ENCODE peak calls at places on chromosomes 7 and 10, in five cellular contexts. H, A, J, R and B are unnamed samples.
A peak's percentile ranks its signal among the peaks of the same experiment; 100 is the strongest.

GRCh38 chr7:108497082-108497725 is 28.7 kb downstream of the PNPLA8 start:
- DNase-seq in A (no peak), R (no peak), H (peak; percentile 40), J (peak; percentile 59), B (peak; percentile 26)

GRCh38 chr7:15839415-15840100 is 153.1 kb upstream of the MEOX2 start:
- DNase-seq in R (peak; percentile 85), H (no peak), J (peak; percentile 21), A (no peak), B (no peak)

GRCh38 chr7:53993205-53993604 is 549.0 kb upstream of the VSTM2A start:
- DNase-seq in H (no peak), R (no peak), A (no peak), J (no peak), B (no peak)

GRCh38 chr7:73768661-73769480 is 1.2 kb downstream of the CLDN3 start:
- DNase-seq in J (no peak), R (no peak), A (no peak), H (no peak), B (no peak)

GRCh38 chr10:48274636-48275035 is at the start of gene FRMPD2:
- DNase-seq in J (peak; percentile 31), A (no peak), R (no peak), H (no peak), B (no peak)

GRCh38 chr7:112149734-112150133 is 56.5 kb downstream of the DOCK4 start:
- DNase-seq in J (no peak), R (no peak), H (no peak), A (no peak), B (no peak)

GRCh38 chr10:115936926-115937755 is 335.9 kb downstream of the GFRA1 start:
- DNase-seq in J (peak; percentile 51), A (no peak), R (no peak), H (no peak), B (no peak)

GRCh38 chr10:78664929-78665525 is 403.7 kb upstream of the ZMIZ1 start:
- DNase-seq in H (no peak), R (no peak), J (peak; percentile 27), A (no peak), B (no peak)

GRCh38 chr10:22252286-22252800 is 34.5 kb upstream of the EBLN1 start:
- DNase-seq in A (peak; percentile 67), R (peak; percentile 78), H (peak; percentile 79), J (no peak), B (peak; percentile 36)

GRCh38 chr7:42485171-42485838 is 248.3 kb upstream of the GLI3 start:
- DNase-seq in J (no peak), R (no peak), H (no peak), A (no peak), B (no peak)

GRCh38 chr7:24576171-24577052 is 3.2 kb downstream of the PALS2 start:
- DNase-seq in R (no peak), J (peak; percentile 67), H (no peak), A (no peak), B (no peak)

GRCh38 chr7:71650653-71651337 is 518.9 kb downstream of the GALNT17 start:
- DNase-seq in R (no peak), A (no peak), H (no peak), J (no peak), B (no peak)

GRCh38 chr7:17849504-17849903 is 90.8 kb downstream of the SNX13 start:
- DNase-seq in J (peak; percentile 34), R (no peak), H (no peak), A (no peak), B (no peak)

GRCh38 chr10:100828744-100829102 is 83.3 kb downstream of the PAX2 start:
- DNase-seq in R (no peak), H (peak; percentile 17), A (no peak), J (no peak), B (no peak)

GRCh38 chr10:48205918-48206317 is 68.6 kb downstream of the FRMPD2 start:
- DNase-seq in A (no peak), H (no peak), J (peak; percentile 51), R (no peak), B (no peak)

GRCh38 chr10:103659674-103660363 is 166.3 kb downstream of the NEURL1 start:
- DNase-seq in R (no peak), A (peak; percentile 69), H (peak; percentile 37), J (peak; percentile 92), B (peak; percentile 47)

GRCh38 chr10:109287858-109288257 is 635.5 kb downstream of the XPNPEP1 start:
- DNase-seq in R (no peak), J (no peak), H (no peak), A (no peak), B (no peak)

GRCh38 chr7:44980393-44981034 is 1.7 kb upstream of the MYO1G start:
- DNase-seq in J (no peak), H (peak; percentile 88), R (peak; percentile 56), A (peak; percentile 86), B (peak; percentile 73)

GRCh38 chr10:97761331-97761865 is 10.4 kb downstream of the SFRP5 start:
- DNase-seq in A (no peak), J (no peak), R (no peak), H (no peak), B (no peak)

GRCh38 chr10:75208177-75208576 is 2.4 kb upstream of the VDAC2 start:
- DNase-seq in R (no peak), J (peak; percentile 69), H (no peak), A (no peak), B (no peak)

GRCh38 chr10:133403359-133403758 is 9.4 kb downstream of the MTG1 start:
- DNase-seq in R (no peak), H (no peak), A (no peak), J (no peak), B (no peak)

GRCh38 chr10:14451341-14451740 is 120.6 kb upstream of the FRMD4A start:
- DNase-seq in J (no peak), A (no peak), R (no peak), H (no peak), B (no peak)

GRCh38 chr7:70679666-70680065 is 452.3 kb upstream of the GALNT17 start:
- DNase-seq in H (no peak), J (no peak), A (no peak), R (no peak), B (peak; percentile 35)

GRCh38 chr10:23155166-23155565 is 36.9 kb upstream of the PTF1A start:
- DNase-seq in H (no peak), J (peak; percentile 6), R (no peak), A (no peak), B (no peak)

GRCh38 chr7:156064921-156065386 is 252.7 kb upstream of the SHH start:
- DNase-seq in A (no peak), R (no peak), H (no peak), J (peak; percentile 85), B (no peak)

GRCh38 chr10:1172256-1172975 is 116.2 kb downstream of the WDR37 start:
- DNase-seq in R (no peak), J (no peak), H (no peak), A (no peak), B (no peak)

GRCh38 chr7:15314922-15315321 is 246.9 kb downstream of the AGMO start:
- DNase-seq in R (no peak), A (no peak), J (no peak), H (no peak), B (no peak)

GRCh38 chr7:124914298-124914697 is 15.3 kb downstream of the POT1 start:
- DNase-seq in J (no peak), H (no peak), A (no peak), R (no peak), B (no peak)

GRCh38 chr7:30836991-30837390 is 65.8 kb downstream of the MINDY4 start:
- DNase-seq in A (no peak), H (no peak), R (no peak), J (no peak), B (no peak)

GRCh38 chr10:100747826-100748231 is 2.4 kb downstream of the PAX2 start:
- DNase-seq in A (no peak), H (no peak), R (no peak), J (no peak), B (no peak)

GRCh38 chr7:67696878-67697277 is 700.2 kb downstream of the TYW1 start:
- DNase-seq in J (no peak), R (no peak), H (no peak), A (no peak), B (no peak)

GRCh38 chr7:43943702-43944187 is 17.5 kb downstream of the UBE2D4 start:
- DNase-seq in H (no peak), A (no peak), J (no peak), R (no peak), B (no peak)

GRCh38 chr10:63628526-63629362 is 107.5 kb downstream of the REEP3 start:
- DNase-seq in R (peak; percentile 77), H (peak; percentile 15), J (peak; percentile 52), A (no peak), B (no peak)

GRCh38 chr7:112495820-112496462 is 15.2 kb downstream of the LSMEM1 start:
- DNase-seq in R (no peak), A (peak; percentile 49), H (peak; percentile 9), J (peak; percentile 90), B (no peak)

GRCh38 chr7:47361746-47362215 is 220.1 kb downstream of the TNS3 start:
- DNase-seq in A (no peak), H (peak; percentile 72), J (peak; percentile 94), R (peak; percentile 78), B (no peak)

GRCh38 chr7:100353685-100354330 is 4.1 kb upstream of the PILRB start:
- DNase-seq in J (no peak), H (no peak), A (peak; percentile 67), R (no peak), B (peak; percentile 28)

GRCh38 chr10:86579883-86580548 is 58.4 kb upstream of the WAPL start:
- DNase-seq in A (no peak), J (no peak), R (no peak), H (no peak), B (no peak)

GRCh38 chr10:117007080-117007479 is 2.1 kb upstream of the SHTN1 start:
- DNase-seq in J (peak; percentile 91), R (no peak), H (no peak), A (no peak), B (no peak)